ENCODE peak calls at places on chromosomes 3 and 15, in five cellular contexts. W is H1, N is mammary epithelial cell, G is PC-3, I is IMR-90. E is an unnamed sample. For H3K36me3, the result is how much of the 10 kb centered on the place peaks cover.

GRCh38 chr3:158912621-158913020 is 110.8 kb downstream of the MFSD1 start:
- DNase-seq in W (no peak), I (no peak), G (peak), N (no peak), E (no peak)

GRCh38 chr15:55277116-55277564 is 12.5 kb downstream of the RAB27A start:
- DNase-seq in N (no peak), G (no peak), I (peak), W (no peak), E (no peak)

GRCh38 chr3:190003730-190004129 is 117.0 kb downstream of the P3H2 start:
- DNase-seq in N (peak), W (no peak), I (peak), G (peak), E (no peak)

GRCh38 chr3:52313188-52313773 is 2.8 kb upstream of the DNAH1 start:
- DNase-seq in G (no peak), W (no peak), N (no peak), I (no peak), E (no peak)

GRCh38 chr3:159761377-159761776 is 227.3 kb upstream of the IL12A start:
- DNase-seq in W (no peak), G (peak), I (peak), N (no peak), E (no peak)

GRCh38 chr3:83435173-83435572 is 1523.6 kb upstream of the CADM2 start:
- DNase-seq in G (no peak), I (no peak), W (no peak), N (no peak), E (no peak)

GRCh38 chr3:181173227-181173626 is 183.7 kb upstream of the DNAJC19 start:
- DNase-seq in N (no peak), W (no peak), I (no peak), G (no peak), E (no peak)

GRCh38 chr3:97979610-97980009 is 7.4 kb upstream of the RIOX2 start:
- DNase-seq in G (no peak), N (no peak), I (no peak), W (no peak), E (no peak)

GRCh38 chr3:189964623-189965022 is 156.1 kb downstream of the P3H2 start:
- DNase-seq in G (no peak), W (no peak), N (no peak), I (no peak), E (no peak)

GRCh38 chr3:150975992-150976368 is 3.5 kb upstream of the CLRN1 start:
- DNase-seq in N (no peak), G (no peak), W (no peak), I (no peak), E (no peak)

GRCh38 chr3:178795349-178795748 is 259.1 kb downstream of the KCNMB2 start:
- DNase-seq in G (no peak), N (no peak), W (peak), I (no peak), E (no peak)

GRCh38 chr3:131543714-131544113 is 40.9 kb upstream of the MRPL3 start:
- DNase-seq in G (peak), I (peak), N (peak), W (no peak), E (no peak)

GRCh38 chr3:5217824-5218595 is 30.5 kb downstream of the EDEM1 start:
- DNase-seq in N (no peak), G (no peak), I (peak), W (no peak), E (no peak)

GRCh38 chr3:5214352-5214751 is 26.8 kb downstream of the EDEM1 start:
- DNase-seq in W (no peak), I (no peak), N (no peak), G (no peak), E (no peak)

GRCh38 chr3:5210926-5211325 is 23.4 kb downstream of the EDEM1 start:
- DNase-seq in I (no peak), G (peak), W (no peak), N (no peak), E (no peak)

GRCh38 chr3:5212625-5213573 is 25.4 kb downstream of the EDEM1 start:
- DNase-seq in G (peak), I (no peak), N (no peak), W (no peak), E (no peak)

DNA sequence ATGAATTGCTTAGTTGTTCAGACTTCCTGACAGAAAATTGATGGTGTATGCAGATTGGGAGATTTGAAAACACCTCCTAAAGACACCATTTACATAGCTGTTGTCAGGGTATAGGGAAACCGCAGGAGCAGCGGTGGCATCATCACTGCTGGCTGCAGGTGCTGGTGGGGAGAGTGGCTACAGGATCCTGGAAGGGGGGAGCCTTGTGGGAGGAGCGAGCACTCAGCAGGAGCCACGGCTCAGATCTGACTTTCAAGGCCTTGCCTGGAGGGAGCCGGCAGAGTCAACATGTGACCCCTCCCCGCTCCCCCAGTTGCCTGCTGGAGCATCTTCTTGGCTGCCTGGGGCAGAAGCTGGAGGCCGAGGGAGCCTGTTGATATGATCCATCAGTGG is 26.1 kb downstream of the EDEM1 start:
- DNase-seq in I (no peak), W (peak), N (no peak), G (no peak), E (peak)
- H3K36me3 ChIP-seq in I (half or more), W (under half), N (half or more), G (half or more), E (half or more)

DNA sequence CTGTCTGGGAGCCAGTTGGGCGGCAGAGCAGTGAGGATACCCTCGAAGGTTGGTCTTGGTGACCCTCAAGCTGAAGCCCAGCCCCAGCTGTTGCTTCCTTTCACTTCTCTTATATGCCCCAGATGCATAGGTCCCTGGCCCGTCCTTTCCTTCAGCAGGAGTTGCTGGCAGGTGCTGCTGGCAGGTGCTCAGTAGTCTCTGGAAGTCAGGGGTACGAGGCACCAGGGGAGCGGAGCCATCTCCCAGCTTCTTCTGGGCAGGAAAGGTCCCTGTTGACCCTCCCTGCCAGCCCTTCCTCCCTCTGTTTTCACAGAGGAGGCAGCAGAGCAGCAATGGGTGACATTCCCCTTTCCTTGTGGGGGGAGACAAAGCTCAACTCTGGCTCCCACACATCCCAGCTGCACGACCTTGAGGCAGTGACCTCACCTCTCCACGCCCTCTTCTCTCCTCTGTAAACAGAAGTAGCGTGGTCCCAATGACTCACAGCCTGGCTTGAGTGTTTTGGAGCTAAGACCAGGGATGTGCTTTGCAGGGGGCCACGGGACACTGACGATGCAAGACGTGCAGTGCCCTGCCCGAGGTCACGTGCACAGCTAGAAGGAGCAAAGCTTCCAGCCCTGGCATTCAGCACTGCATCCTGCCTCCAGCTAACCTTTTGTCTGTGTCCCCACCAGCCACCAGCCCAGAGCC is 49.6 kb downstream of the SLC6A6 start:
- DNase-seq in W (no peak), I (peak), G (peak), N (no peak), E (no peak)
- H3K9ac ChIP-seq in W (no peak), I (peak), G (peak), N (no peak), E (no peak)

DNA sequence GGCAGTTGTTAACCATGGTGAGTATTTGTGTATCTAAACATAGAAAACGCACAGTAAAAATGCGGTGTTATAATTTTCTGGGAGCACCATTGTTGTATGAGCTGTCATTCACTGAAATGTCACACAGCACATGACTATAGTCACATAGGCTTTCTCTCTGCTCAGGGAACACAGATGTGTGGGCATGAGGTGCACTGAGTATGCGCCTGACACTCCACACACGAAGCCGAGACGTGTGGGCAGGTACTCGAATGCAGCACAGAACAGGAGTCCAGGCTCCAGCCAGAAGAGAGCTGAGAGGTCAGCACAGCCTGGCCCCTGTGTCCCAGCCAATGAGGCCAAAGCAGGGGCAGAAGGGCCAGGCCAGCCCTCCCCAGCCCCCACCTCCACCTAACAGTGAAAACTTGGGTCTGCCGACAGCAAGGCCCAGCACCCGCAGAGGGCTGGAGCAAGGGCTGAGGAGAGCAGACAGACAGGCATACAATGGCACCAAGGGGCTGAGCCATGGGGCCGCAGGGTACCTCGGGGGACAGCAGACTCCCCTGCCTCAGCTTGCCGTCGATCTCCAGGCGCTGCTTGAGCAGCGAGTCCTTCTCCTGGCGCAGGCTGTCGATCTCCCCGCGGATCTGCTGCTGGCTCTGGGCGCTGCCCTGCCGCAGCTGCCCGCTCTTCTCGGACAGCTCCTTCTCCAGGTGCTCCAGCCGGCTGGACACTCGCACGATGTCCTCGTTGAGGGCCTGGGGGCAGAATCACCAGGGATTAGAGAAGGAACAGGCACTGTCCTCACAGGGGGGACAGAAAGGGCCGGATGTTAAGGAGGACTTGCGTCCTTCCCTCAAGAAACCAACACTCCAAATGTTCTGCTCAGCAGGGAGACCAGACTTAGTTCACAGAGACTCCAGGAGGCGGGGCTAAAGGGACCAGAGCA is 24.0 kb downstream of the KIF7 start:
- DNase-seq in N (no peak), I (no peak), G (no peak), W (no peak), E (no peak)
- H3K36me3 ChIP-seq in N (under half), I (half or more), G (half or more), W (half or more), E (half or more)

GRCh38 chr3:172175254-172175599 is 135.8 kb downstream of the FNDC3B start:
- DNase-seq in W (no peak), I (no peak), N (no peak), G (no peak), E (no peak)
- H3K9ac ChIP-seq in W (no peak), I (peak), N (no peak), G (no peak), E (no peak)